ENCODE peak calls at places on chromosomes 4 and X, in nine cellular contexts. One of them, this sample, is unnamed.

GRCh38 chr4:48634688-48635308 is 144.7 kb downstream of the ZAR1 start:
- DNase-seq in stimulated activated CD4-positive, alpha-beta T cell treated with anti-CD3 and anti-CD28 coated beads, Interleukin-15, amount 100 ng/mL, for 48 hours: no peak
- DNase-seq in HFFc6: no peak
- DNase-seq in WERI-Rb-1: no peak
- DNase-seq in retinal pigment epithelial cell: no peak
- DNase-seq in posterior cingulate gyrus: no peak
- DNase-seq in hippocampal formation: peak
- DNase-seq in NCI-H1105: no peak
- DNase-seq in iPS DF 6.9: no peak
- DNase-seq in this sample: no peak

GRCh38 chrX:17944833-17945497 is 83.9 kb upstream of the RAI2 start:
- DNase-seq in WERI-Rb-1: peak
- DNase-seq in NCI-H1105: no peak
- DNase-seq in HFFc6: no peak
- DNase-seq in stimulated activated CD4-positive, alpha-beta T cell treated with anti-CD3 and anti-CD28 coated beads, Interleukin-15, amount 100 ng/mL, for 48 hours: no peak
- DNase-seq in iPS DF 6.9: no peak
- DNase-seq in retinal pigment epithelial cell: no peak
- DNase-seq in hippocampal formation: no peak
- DNase-seq in posterior cingulate gyrus: no peak
- DNase-seq in this sample: no peak

GRCh38 chrX:32451954-32452518 is 759.3 kb downstream of the DMD start:
- DNase-seq in NCI-H1105: no peak
- DNase-seq in WERI-Rb-1: no peak
- DNase-seq in hippocampal formation: no peak
- DNase-seq in HFFc6: no peak
- DNase-seq in posterior cingulate gyrus: no peak
- DNase-seq in stimulated activated CD4-positive, alpha-beta T cell treated with anti-CD3 and anti-CD28 coated beads, Interleukin-15, amount 100 ng/mL, for 48 hours: no peak
- DNase-seq in iPS DF 6.9: no peak
- DNase-seq in retinal pigment epithelial cell: no peak
- DNase-seq in this sample: no peak

GRCh38 chr4:123832173-123833026 is 435.8 kb downstream of the SPRY1 start:
- DNase-seq in retinal pigment epithelial cell: peak
- DNase-seq in posterior cingulate gyrus: no peak
- DNase-seq in WERI-Rb-1: no peak
- DNase-seq in NCI-H1105: no peak
- DNase-seq in iPS DF 6.9: no peak
- DNase-seq in stimulated activated CD4-positive, alpha-beta T cell treated with anti-CD3 and anti-CD28 coated beads, Interleukin-15, amount 100 ng/mL, for 48 hours: no peak
- DNase-seq in hippocampal formation: no peak
- DNase-seq in HFFc6: peak
- DNase-seq in this sample: no peak

GRCh38 chrX:19956923-19957322 is 33.9 kb downstream of the BCLAF3 start:
- DNase-seq in NCI-H1105: no peak
- DNase-seq in hippocampal formation: no peak
- DNase-seq in WERI-Rb-1: no peak
- DNase-seq in retinal pigment epithelial cell: no peak
- DNase-seq in stimulated activated CD4-positive, alpha-beta T cell treated with anti-CD3 and anti-CD28 coated beads, Interleukin-15, amount 100 ng/mL, for 48 hours: no peak
- DNase-seq in HFFc6: no peak
- DNase-seq in iPS DF 6.9: no peak
- DNase-seq in posterior cingulate gyrus: no peak
- DNase-seq in this sample: no peak

GRCh38 chr4:99159699-99160098 is 15.6 kb upstream of the ADH4 start:
- DNase-seq in hippocampal formation: no peak
- DNase-seq in iPS DF 6.9: no peak
- DNase-seq in posterior cingulate gyrus: no peak
- DNase-seq in WERI-Rb-1: no peak
- DNase-seq in retinal pigment epithelial cell: no peak
- DNase-seq in HFFc6: no peak
- DNase-seq in NCI-H1105: no peak
- DNase-seq in stimulated activated CD4-positive, alpha-beta T cell treated with anti-CD3 and anti-CD28 coated beads, Interleukin-15, amount 100 ng/mL, for 48 hours: no peak
- DNase-seq in this sample: no peak

GRCh38 chr4:129358571-129358970 is 262.6 kb downstream of the C4orf33 start:
- DNase-seq in HFFc6: peak
- DNase-seq in stimulated activated CD4-positive, alpha-beta T cell treated with anti-CD3 and anti-CD28 coated beads, Interleukin-15, amount 100 ng/mL, for 48 hours: no peak
- DNase-seq in iPS DF 6.9: no peak
- DNase-seq in hippocampal formation: no peak
- DNase-seq in retinal pigment epithelial cell: peak
- DNase-seq in posterior cingulate gyrus: no peak
- DNase-seq in NCI-H1105: no peak
- DNase-seq in WERI-Rb-1: no peak
- DNase-seq in this sample: no peak

GRCh38 chr4:3360741-3361140 is 67.9 kb downstream of the RGS12 start:
- DNase-seq in iPS DF 6.9: no peak
- DNase-seq in WERI-Rb-1: no peak
- DNase-seq in retinal pigment epithelial cell: no peak
- DNase-seq in HFFc6: no peak
- DNase-seq in stimulated activated CD4-positive, alpha-beta T cell treated with anti-CD3 and anti-CD28 coated beads, Interleukin-15, amount 100 ng/mL, for 48 hours: no peak
- DNase-seq in NCI-H1105: no peak
- DNase-seq in hippocampal formation: no peak
- DNase-seq in posterior cingulate gyrus: no peak
- DNase-seq in this sample: no peak

GRCh38 chr4:143286733-143287570 is 49.7 kb upstream of the GAB1 start:
- DNase-seq in stimulated activated CD4-positive, alpha-beta T cell treated with anti-CD3 and anti-CD28 coated beads, Interleukin-15, amount 100 ng/mL, for 48 hours: no peak
- DNase-seq in NCI-H1105: no peak
- DNase-seq in retinal pigment epithelial cell: no peak
- DNase-seq in WERI-Rb-1: no peak
- DNase-seq in posterior cingulate gyrus: no peak
- DNase-seq in iPS DF 6.9: no peak
- DNase-seq in hippocampal formation: no peak
- DNase-seq in HFFc6: peak
- DNase-seq in this sample: no peak

GRCh38 chr4:53801373-53801772 is 210.1 kb upstream of the LNX1 start:
- DNase-seq in retinal pigment epithelial cell: no peak
- DNase-seq in stimulated activated CD4-positive, alpha-beta T cell treated with anti-CD3 and anti-CD28 coated beads, Interleukin-15, amount 100 ng/mL, for 48 hours: no peak
- DNase-seq in HFFc6: no peak
- DNase-seq in NCI-H1105: no peak
- DNase-seq in hippocampal formation: no peak
- DNase-seq in iPS DF 6.9: no peak
- DNase-seq in WERI-Rb-1: no peak
- DNase-seq in posterior cingulate gyrus: no peak
- DNase-seq in this sample: no peak

GRCh38 chr4:186724048-186724860 is 598 bp upstream of the FAT1 start:
- DNase-seq in NCI-H1105: no peak
- DNase-seq in posterior cingulate gyrus: no peak
- DNase-seq in retinal pigment epithelial cell: no peak
- DNase-seq in stimulated activated CD4-positive, alpha-beta T cell treated with anti-CD3 and anti-CD28 coated beads, Interleukin-15, amount 100 ng/mL, for 48 hours: no peak
- DNase-seq in hippocampal formation: peak
- DNase-seq in WERI-Rb-1: no peak
- DNase-seq in HFFc6: no peak
- DNase-seq in iPS DF 6.9: no peak
- DNase-seq in this sample: peak

GRCh38 chr4:55397521-55398321 is 2.0 kb downstream of the TMEM165 start:
- DNase-seq in retinal pigment epithelial cell: no peak
- DNase-seq in NCI-H1105: no peak
- DNase-seq in stimulated activated CD4-positive, alpha-beta T cell treated with anti-CD3 and anti-CD28 coated beads, Interleukin-15, amount 100 ng/mL, for 48 hours: no peak
- DNase-seq in WERI-Rb-1: no peak
- DNase-seq in hippocampal formation: peak
- DNase-seq in iPS DF 6.9: no peak
- DNase-seq in HFFc6: peak
- DNase-seq in posterior cingulate gyrus: no peak
- DNase-seq in this sample: no peak

GRCh38 chr4:635851-636627 is 10.7 kb downstream of the PDE6B start:
- DNase-seq in HFFc6: no peak
- DNase-seq in posterior cingulate gyrus: no peak
- DNase-seq in retinal pigment epithelial cell: no peak
- DNase-seq in stimulated activated CD4-positive, alpha-beta T cell treated with anti-CD3 and anti-CD28 coated beads, Interleukin-15, amount 100 ng/mL, for 48 hours: no peak
- DNase-seq in NCI-H1105: no peak
- DNase-seq in WERI-Rb-1: no peak
- DNase-seq in hippocampal formation: no peak
- DNase-seq in iPS DF 6.9: no peak
- DNase-seq in this sample: no peak

GRCh38 chr4:159420162-159421057 is 317.5 kb downstream of the RAPGEF2 start:
- DNase-seq in NCI-H1105: no peak
- DNase-seq in WERI-Rb-1: no peak
- DNase-seq in hippocampal formation: no peak
- DNase-seq in posterior cingulate gyrus: no peak
- DNase-seq in retinal pigment epithelial cell: no peak
- DNase-seq in stimulated activated CD4-positive, alpha-beta T cell treated with anti-CD3 and anti-CD28 coated beads, Interleukin-15, amount 100 ng/mL, for 48 hours: no peak
- DNase-seq in HFFc6: no peak
- DNase-seq in iPS DF 6.9: no peak
- DNase-seq in this sample: no peak

GRCh38 chrX:32397562-32398216 is 813.7 kb downstream of the DMD start:
- DNase-seq in posterior cingulate gyrus: no peak
- DNase-seq in hippocampal formation: no peak
- DNase-seq in stimulated activated CD4-positive, alpha-beta T cell treated with anti-CD3 and anti-CD28 coated beads, Interleukin-15, amount 100 ng/mL, for 48 hours: no peak
- DNase-seq in retinal pigment epithelial cell: no peak
- DNase-seq in NCI-H1105: no peak
- DNase-seq in HFFc6: no peak
- DNase-seq in WERI-Rb-1: no peak
- DNase-seq in iPS DF 6.9: no peak
- DNase-seq in this sample: no peak

GRCh38 chr4:48912349-48912748 is 5.8 kb upstream of the OCIAD2 start:
- DNase-seq in WERI-Rb-1: no peak
- DNase-seq in HFFc6: no peak
- DNase-seq in stimulated activated CD4-positive, alpha-beta T cell treated with anti-CD3 and anti-CD28 coated beads, Interleukin-15, amount 100 ng/mL, for 48 hours: no peak
- DNase-seq in hippocampal formation: no peak
- DNase-seq in iPS DF 6.9: no peak
- DNase-seq in posterior cingulate gyrus: no peak
- DNase-seq in retinal pigment epithelial cell: no peak
- DNase-seq in NCI-H1105: no peak
- DNase-seq in this sample: no peak

GRCh38 chrX:41718481-41719245 is 5.3 kb upstream of the GPR82 start:
- DNase-seq in NCI-H1105: no peak
- DNase-seq in posterior cingulate gyrus: no peak
- DNase-seq in iPS DF 6.9: no peak
- DNase-seq in HFFc6: no peak
- DNase-seq in WERI-Rb-1: no peak
- DNase-seq in hippocampal formation: peak
- DNase-seq in retinal pigment epithelial cell: no peak
- DNase-seq in stimulated activated CD4-positive, alpha-beta T cell treated with anti-CD3 and anti-CD28 coated beads, Interleukin-15, amount 100 ng/mL, for 48 hours: no peak
- DNase-seq in this sample: no peak

GRCh38 chr4:26860922-26861433 is 337 bp downstream of the STIM2 start:
- DNase-seq in posterior cingulate gyrus: peak
- DNase-seq in HFFc6: peak
- DNase-seq in hippocampal formation: no peak
- DNase-seq in retinal pigment epithelial cell: no peak
- DNase-seq in iPS DF 6.9: no peak
- DNase-seq in NCI-H1105: no peak
- DNase-seq in stimulated activated CD4-positive, alpha-beta T cell treated with anti-CD3 and anti-CD28 coated beads, Interleukin-15, amount 100 ng/mL, for 48 hours: no peak
- DNase-seq in WERI-Rb-1: peak
- DNase-seq in this sample: no peak

GRCh38 chr4:90586799-90587198 is 459.6 kb downstream of the CCSER1 start:
- DNase-seq in HFFc6: no peak
- DNase-seq in NCI-H1105: no peak
- DNase-seq in WERI-Rb-1: peak
- DNase-seq in hippocampal formation: no peak
- DNase-seq in posterior cingulate gyrus: no peak
- DNase-seq in iPS DF 6.9: no peak
- DNase-seq in stimulated activated CD4-positive, alpha-beta T cell treated with anti-CD3 and anti-CD28 coated beads, Interleukin-15, amount 100 ng/mL, for 48 hours: no peak
- DNase-seq in retinal pigment epithelial cell: no peak
- DNase-seq in this sample: no peak

GRCh38 chrX:112628288-112628687 is 51.5 kb downstream of the LHFPL1 start:
- DNase-seq in HFFc6: no peak
- DNase-seq in NCI-H1105: no peak
- DNase-seq in retinal pigment epithelial cell: no peak
- DNase-seq in posterior cingulate gyrus: no peak
- DNase-seq in stimulated activated CD4-positive, alpha-beta T cell treated with anti-CD3 and anti-CD28 coated beads, Interleukin-15, amount 100 ng/mL, for 48 hours: no peak
- DNase-seq in hippocampal formation: no peak
- DNase-seq in WERI-Rb-1: no peak
- DNase-seq in iPS DF 6.9: no peak
- DNase-seq in this sample: no peak